ENCODE peak calls at places on chromosomes 6 and 20, in nine cellular contexts. L is HepG2, Q is choroid plexus epithelial cell, Z is AG04450, B is esophagus squamous epithelium, F is endothelial cell of umbilical vein, C is left ventricle myocardium inferior, H is nephron progenitor cell, A is fibroblast of the aortic adventitia. V is an unnamed sample.

GRCh38 chr6:136989591-136990578 is 54.9 kb downstream of the IL20RA start:
- DNase-seq in L (no peak), Q (no peak), Z (no peak), B (no peak), F (no peak), C (peak), H (peak), A (no peak), V (no peak)

GRCh38 chr6:163355471-163355991 is 59.0 kb upstream of the QKI start:
- DNase-seq in L (peak), Q (peak), Z (no peak), B (no peak), F (peak), C (peak), H (no peak), A (peak), V (peak)

GRCh38 chr6:159213401-159213800 is 44.2 kb downstream of the FNDC1 start:
- DNase-seq in L (no peak), Q (no peak), Z (no peak), B (no peak), F (no peak), C (no peak), H (peak), A (peak), V (no peak)

GRCh38 chr6:21263531-21264287 is 329.8 kb upstream of the SOX4 start:
- DNase-seq in L (no peak), Q (peak), Z (no peak), B (no peak), F (no peak), C (no peak), H (no peak), A (no peak), V (no peak)

GRCh38 chr6:88263591-88263990 is 97.4 kb upstream of the CNR1 start:
- DNase-seq in L (no peak), Q (peak), Z (no peak), B (no peak), F (no peak), C (no peak), H (no peak), A (no peak), V (no peak)

GRCh38 chr6:46899636-46900035 is 22.1 kb downstream of the ADGRF5 start:
- DNase-seq in L (no peak), Q (no peak), Z (no peak), B (no peak), F (no peak), C (no peak), H (no peak), A (no peak), V (no peak)

GRCh38 chr6:6251555-6252280 is 68.7 kb downstream of the F13A1 start:
- DNase-seq in L (no peak), Q (no peak), Z (no peak), B (no peak), F (no peak), C (no peak), H (no peak), A (no peak), V (no peak)

GRCh38 chr6:137901454-137901853 is 34.4 kb downstream of the TNFAIP3 start:
- DNase-seq in L (peak), Q (no peak), Z (no peak), B (no peak), F (no peak), C (no peak), H (no peak), A (no peak), V (no peak)

GRCh38 chr6:41460742-41461336 is 85.3 kb upstream of the FOXP4 start:
- DNase-seq in L (no peak), Q (peak), Z (no peak), B (no peak), F (no peak), C (no peak), H (no peak), A (peak), V (no peak)

GRCh38 chr6:167130712-167131684 is 8.1 kb downstream of the CCR6 start:
- DNase-seq in L (peak), Q (no peak), Z (no peak), B (no peak), F (no peak), C (no peak), H (no peak), A (no peak), V (no peak)

GRCh38 chr6:91718198-91718597 is 1131.3 kb upstream of the MAP3K7 start:
- DNase-seq in L (no peak), Q (no peak), Z (no peak), B (no peak), F (no peak), C (no peak), H (no peak), A (no peak), V (no peak)

GRCh38 chr6:26020983-26021349 is 58.4 kb downstream of the TRIM38 start:
- DNase-seq in L (no peak), Q (peak), Z (no peak), B (no peak), F (no peak), C (peak), H (peak), A (peak), V (peak)

GRCh38 chr20:20207872-20208271 is 155.5 kb downstream of the CFAP61 start:
- DNase-seq in L (no peak), Q (no peak), Z (no peak), B (no peak), F (no peak), C (no peak), H (no peak), A (no peak), V (no peak)

GRCh38 chr6:10373642-10374359 is 41.1 kb downstream of the TFAP2A start:
- DNase-seq in L (peak), Q (no peak), Z (no peak), B (no peak), F (no peak), C (no peak), H (no peak), A (peak), V (no peak)

GRCh38 chr20:54133434-54134427 is 40.1 kb downstream of the CYP24A1 start:
- DNase-seq in L (peak), Q (peak), Z (no peak), B (no peak), F (no peak), C (no peak), H (no peak), A (no peak), V (no peak)

GRCh38 chr20:1818247-1818840 is 76.9 kb upstream of the SIRPA start:
- DNase-seq in L (no peak), Q (no peak), Z (no peak), B (no peak), F (no peak), C (no peak), H (no peak), A (no peak), V (no peak)

GRCh38 chr6:10655508-10656055 is 38.8 kb downstream of the C6orf52 start:
- DNase-seq in L (no peak), Q (no peak), Z (no peak), B (no peak), F (no peak), C (no peak), H (no peak), A (no peak), V (no peak)

GRCh38 chr6:130787726-130788500 is 39.3 kb upstream of the SMLR1 start:
- DNase-seq in L (peak), Q (no peak), Z (no peak), B (no peak), F (no peak), C (no peak), H (no peak), A (no peak), V (no peak)

GRCh38 chr20:4470375-4470774 is 251.3 kb upstream of the PRND start:
- DNase-seq in L (no peak), Q (no peak), Z (peak), B (no peak), F (no peak), C (no peak), H (no peak), A (peak), V (no peak)

GRCh38 chr6:1271071-1271763 is 40.7 kb upstream of the FOXQ1 start:
- DNase-seq in L (no peak), Q (no peak), Z (no peak), B (no peak), F (no peak), C (no peak), H (no peak), A (no peak), V (no peak)

GRCh38 chr6:134925800-134926199 is 24.1 kb downstream of the ALDH8A1 start:
- DNase-seq in L (no peak), Q (peak), Z (peak), B (no peak), F (peak), C (no peak), H (no peak), A (peak), V (no peak)

GRCh38 chr6:127725821-127726220 is 148.8 kb downstream of the C6orf58 start:
- DNase-seq in L (no peak), Q (no peak), Z (no peak), B (no peak), F (no peak), C (no peak), H (no peak), A (no peak), V (no peak)

GRCh38 chr20:17749979-17750721 is 50.4 kb downstream of the BANF2 start:
- DNase-seq in L (peak), Q (peak), Z (no peak), B (no peak), F (peak), C (peak), H (no peak), A (peak), V (peak)

GRCh38 chr20:37807491-37807890 is 95.4 kb upstream of the VSTM2L start:
- DNase-seq in L (no peak), Q (no peak), Z (no peak), B (no peak), F (no peak), C (no peak), H (no peak), A (no peak), V (no peak)

GRCh38 chr6:34070315-34071110 is 75.4 kb downstream of the GRM4 start:
- DNase-seq in L (no peak), Q (no peak), Z (no peak), B (no peak), F (no peak), C (no peak), H (peak), A (no peak), V (no peak)

GRCh38 chr20:58646703-58647102 is 4.4 kb upstream of the STX16 start:
- DNase-seq in L (no peak), Q (no peak), Z (no peak), B (no peak), F (no peak), C (no peak), H (no peak), A (no peak), V (no peak)

GRCh38 chr6:105179244-105180065 is at the start of gene POPDC3:
- DNase-seq in L (no peak), Q (peak), Z (no peak), B (no peak), F (no peak), C (no peak), H (peak), A (peak), V (no peak)
- TF ChIP-seq CTCF in L (no peak), Q (peak), Z (no peak), B (no peak), F (no peak), C (no peak), H (no peak), A (peak), V (no peak)

DNA sequence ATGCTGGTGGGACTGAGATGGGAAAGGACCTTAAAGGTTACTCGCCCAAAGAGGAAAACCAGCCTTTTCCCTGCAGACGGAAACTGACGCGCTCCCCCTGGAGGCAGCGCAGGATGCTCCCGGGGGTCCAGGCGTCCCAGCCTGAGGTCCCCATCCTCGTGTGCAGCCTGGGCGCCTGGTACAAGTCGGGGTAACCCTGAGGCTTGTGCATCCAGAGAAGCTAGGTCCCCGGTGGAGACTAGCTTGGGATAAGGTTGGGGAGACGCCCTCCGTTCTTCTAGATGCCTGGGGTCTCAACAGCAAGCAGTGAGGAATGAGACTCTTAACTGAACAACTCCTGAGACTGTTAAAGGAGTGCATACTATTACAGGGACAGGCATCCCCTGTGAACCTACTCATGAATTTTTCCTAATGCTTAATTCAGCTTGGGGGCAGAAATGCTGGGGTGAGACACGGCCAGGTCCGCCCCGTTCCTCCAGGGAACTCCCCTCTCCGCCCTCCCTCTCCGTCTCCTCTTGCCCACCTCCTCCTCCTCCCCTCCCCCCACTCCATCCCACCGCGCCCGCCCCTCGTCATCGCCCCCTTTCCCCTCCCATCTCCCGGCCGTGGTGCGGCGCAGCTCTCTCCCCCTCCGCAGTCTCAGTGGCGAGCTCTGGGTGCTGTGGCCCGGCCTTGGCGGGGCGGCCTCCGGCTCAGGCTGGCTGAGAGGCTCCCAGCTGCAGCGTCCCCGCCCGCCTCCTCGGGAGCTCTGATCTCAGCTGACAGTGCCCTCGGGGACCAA is at the start of gene PRSS35:
- DNase-seq in L (peak), Q (peak), Z (no peak), B (no peak), F (peak), C (peak), H (peak), A (peak), V (peak)
- TF ChIP-seq CTCF in L (peak), Q (peak), Z (peak), B (peak), F (peak), C (peak), H (peak), A (peak), V (peak)

DNA sequence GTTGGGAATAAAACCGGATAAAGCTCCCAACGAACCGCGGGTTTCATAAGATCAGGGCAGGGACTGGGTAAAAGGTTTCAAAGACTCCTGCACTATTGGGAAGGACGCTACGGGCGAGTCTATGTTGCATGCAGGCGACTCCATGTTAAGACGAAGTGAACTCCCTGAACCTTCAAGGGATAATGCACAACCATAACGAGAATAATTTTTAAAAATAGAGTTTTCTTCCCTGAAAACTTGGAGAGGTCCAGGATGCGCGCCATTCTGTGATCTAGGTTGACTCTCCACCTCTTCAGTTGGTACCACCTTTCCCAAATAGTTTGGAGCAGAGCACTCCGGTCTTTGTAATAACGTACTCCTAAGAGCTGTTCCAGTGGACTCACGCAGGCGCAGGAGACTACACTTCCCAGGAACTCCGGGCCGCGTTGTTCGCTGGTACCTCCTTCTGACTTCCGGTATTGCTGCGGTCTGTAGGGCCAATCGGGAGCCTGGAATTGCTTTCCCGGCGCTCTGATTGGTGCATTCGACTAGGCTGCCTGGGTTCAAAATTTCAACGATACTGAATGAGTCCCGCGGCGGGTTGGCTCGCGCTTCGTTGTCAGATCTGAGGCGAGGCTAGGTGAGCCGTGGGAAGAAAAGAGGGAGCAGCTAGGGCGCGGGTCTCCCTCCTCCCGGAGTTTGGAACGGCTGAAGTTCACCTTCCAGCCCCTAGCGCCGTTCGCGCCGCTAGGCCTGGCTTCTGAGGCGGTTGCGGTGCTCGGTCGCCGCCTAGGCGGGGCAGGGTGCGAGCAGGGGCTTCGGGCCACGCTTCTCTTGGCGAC is at the start of gene TPX2:
- DNase-seq in L (peak), Q (peak), Z (peak), B (peak), F (peak), C (peak), H (peak), A (peak), V (peak)
- TF ChIP-seq CTCF in L (peak), Q (peak), Z (no peak), B (peak), F (no peak), C (peak), H (no peak), A (peak), V (no peak)

DNA sequence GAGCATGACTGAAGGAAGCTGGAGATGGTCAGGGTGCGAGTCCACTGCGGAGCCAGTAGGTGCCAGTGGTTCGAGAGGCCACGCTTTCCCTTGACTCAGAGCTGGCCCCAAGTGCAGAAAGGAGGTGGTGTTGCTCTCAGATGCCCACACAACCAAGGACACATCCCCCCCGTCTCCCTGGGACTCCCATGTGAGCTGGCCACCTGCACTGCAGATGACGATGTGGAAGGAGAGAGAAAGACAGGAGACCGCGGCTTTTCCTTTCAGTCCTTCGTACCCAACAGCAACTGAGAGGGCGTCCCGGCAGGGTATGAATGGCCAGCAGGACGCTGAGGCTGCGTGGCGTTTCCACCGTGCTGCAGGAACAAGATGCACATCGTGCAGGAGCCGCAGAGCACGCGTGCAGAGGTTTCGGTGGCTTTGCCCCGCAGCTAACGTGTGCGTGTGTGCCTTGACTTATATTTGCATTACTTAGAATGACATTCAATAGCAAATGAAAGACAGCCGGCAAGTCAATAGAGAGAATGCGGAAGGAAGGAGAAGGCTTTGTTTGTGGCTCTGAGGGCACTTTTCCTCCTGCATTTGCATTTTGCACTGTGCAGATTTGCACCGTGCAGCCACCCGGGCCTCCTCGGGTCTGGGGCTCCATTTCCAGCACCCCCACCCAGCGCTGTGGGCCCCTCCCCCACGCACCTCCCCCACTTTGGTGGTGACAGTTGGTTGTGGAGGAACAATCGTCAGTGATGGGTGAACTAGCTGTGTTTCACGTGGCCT is 26.3 kb upstream of the BHLHE23 start:
- DNase-seq in L (no peak), Q (no peak), Z (no peak), B (no peak), F (no peak), C (peak), H (no peak), A (no peak), V (peak)
- TF ChIP-seq CTCF in L (no peak), Q (no peak), Z (no peak), B (no peak), F (no peak), C (no peak), H (no peak), A (no peak), V (no peak)

DNA sequence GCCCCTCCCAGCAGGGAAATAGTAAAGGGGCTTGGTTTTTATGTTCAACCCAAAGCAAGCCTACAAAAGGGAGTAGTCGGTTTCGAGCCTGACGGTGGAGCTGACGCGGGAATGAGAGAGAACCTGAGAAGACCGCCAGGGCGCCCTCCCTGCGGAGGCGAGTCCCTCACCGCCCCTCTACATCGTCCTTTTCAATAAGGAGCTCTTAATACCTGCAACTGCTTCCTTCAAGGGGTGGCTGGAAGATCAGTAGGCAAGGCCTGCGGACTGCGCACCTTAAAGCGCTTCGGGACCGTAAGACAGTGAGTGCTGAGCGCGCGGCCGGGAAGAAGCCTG is 709 bp upstream of the ZNF76 start:
- DNase-seq in L (peak), Q (peak), Z (no peak), B (no peak), F (no peak), C (peak), H (no peak), A (peak), V (no peak)
- TF ChIP-seq CTCF in L (peak), Q (peak), Z (peak), B (no peak), F (no peak), C (no peak), H (no peak), A (no peak), V (no peak)

GRCh38 chr20:47481330-47482216 is 20.1 kb upstream of the NCOA3 start:
- DNase-seq in L (no peak), Q (no peak), Z (no peak), B (no peak), F (no peak), C (no peak), H (no peak), A (no peak), V (no peak)
- TF ChIP-seq CTCF in L (no peak), Q (no peak), Z (no peak), B (no peak), F (no peak), C (no peak), H (no peak), A (no peak), V (no peak)

GRCh38 chr6:151808331-151809241 is 1.1 kb downstream of the ESR1 start:
- DNase-seq in L (no peak), Q (peak), Z (no peak), B (no peak), F (no peak), C (no peak), H (peak), A (no peak), V (no peak)
- TF ChIP-seq CTCF in L (no peak), Q (no peak), Z (no peak), B (no peak), F (no peak), C (no peak), H (no peak), A (no peak), V (no peak)

V was measured in spleen.